ENCODE peak calls at places on chromosomes 11 and 22, in seven cellular contexts. J is ascending aorta, R is coronary artery, D is GM12878, O is lower lobe of right lung, G is brain microvascular endothelial cell, S is heart left ventricle. I is an unnamed sample.

GRCh38 chr11:64916040-64916847 is 765 bp downstream of the ATG2A start:
- DNase-seq in J (no peak), R (no peak), D (no peak), O (no peak), G (no peak), S (peak; percentile 69), I (peak; percentile 53)

GRCh38 chr11:111561801-111562325 is 21.3 kb downstream of the LAYN start:
- DNase-seq in J (no peak), R (no peak), D (no peak), O (no peak), G (peak; percentile 56), S (no peak), I (peak; percentile 66)

GRCh38 chr11:95230054-95231034 is 658 bp downstream of the SESN3 start:
- DNase-seq in J (peak; percentile 63), R (peak; percentile 72), D (no peak), O (no peak), G (peak; percentile 7), S (no peak), I (peak; percentile 40)

GRCh38 chr11:120096756-120097191 is 41.1 kb downstream of the TRIM29 start:
- DNase-seq in J (no peak), R (no peak), D (no peak), O (no peak), G (no peak), S (no peak), I (no peak)

GRCh38 chr11:70556884-70557741 is 158.8 kb downstream of the CTTN start:
- DNase-seq in J (no peak), R (no peak), D (no peak), O (no peak), G (no peak), S (peak; percentile 23), I (peak; percentile 8)

GRCh38 chr11:7559404-7560283 is 45.8 kb downstream of the PPFIBP2 start:
- DNase-seq in J (no peak), R (no peak), D (peak; percentile 30), O (no peak), G (no peak), S (no peak), I (no peak)

GRCh38 chr22:48077699-48078098 is 1315.2 kb downstream of the TBC1D22A start:
- DNase-seq in J (no peak), R (no peak), D (no peak), O (no peak), G (no peak), S (no peak), I (no peak)

GRCh38 chr11:2383823-2384722 is 7.0 kb downstream of the CD81 start:
- DNase-seq in J (no peak), R (no peak), D (peak; percentile 39), O (no peak), G (no peak), S (peak; percentile 59), I (no peak)

GRCh38 chr11:111097191-111097590 is 148.3 kb upstream of the POU2AF2 start:
- DNase-seq in J (peak; percentile 67), R (no peak), D (no peak), O (peak; percentile 76), G (no peak), S (no peak), I (peak; percentile 82)

GRCh38 chr11:93024376-93024775 is 54.9 kb downstream of the MTNR1B start:
- DNase-seq in J (no peak), R (no peak), D (no peak), O (no peak), G (no peak), S (no peak), I (no peak)

GRCh38 chr11:95916049-95916448 is 7.9 kb downstream of the MTMR2 start:
- DNase-seq in J (no peak), R (no peak), D (no peak), O (no peak), G (no peak), S (no peak), I (no peak)

GRCh38 chr11:120335928-120336640 is at the start of gene ARHGEF12:
- DNase-seq in J (peak; percentile 97), R (peak; percentile 94), D (peak; percentile 33), O (peak; percentile 96), G (peak; percentile 93), S (peak; percentile 98), I (peak; percentile 99)

GRCh38 chr11:65920035-65920802 is 993 bp downstream of the DRAP1 start:
- DNase-seq in J (peak; percentile 74), R (no peak), D (no peak), O (no peak), G (no peak), S (no peak), I (no peak)

GRCh38 chr11:59616396-59616982 is 915 bp upstream of the OSBP start:
- DNase-seq in J (no peak), R (no peak), D (no peak), O (peak; percentile 98), G (no peak), S (peak; percentile 95), I (no peak)

GRCh38 chr22:44331881-44332714 is 19.3 kb upstream of the SHISAL1 start:
- DNase-seq in J (no peak), R (no peak), D (no peak), O (no peak), G (no peak), S (no peak), I (peak; percentile 80)

GRCh38 chr11:64246874-64247728 is at the start of gene PPP1R14B:
- DNase-seq in J (peak; percentile 94), R (peak; percentile 93), D (no peak), O (peak; percentile 92), G (peak; percentile 74), S (peak; percentile 94), I (peak; percentile 94)

GRCh38 chr11:34948721-34949120 is 32.3 kb downstream of the PDHX start:
- DNase-seq in J (no peak), R (no peak), D (no peak), O (no peak), G (no peak), S (no peak), I (no peak)

GRCh38 chr22:22595001-22595835 is 36.2 kb upstream of the PRAME start:
- DNase-seq in J (no peak), R (no peak), D (no peak), O (no peak), G (no peak), S (no peak), I (no peak)

DNA sequence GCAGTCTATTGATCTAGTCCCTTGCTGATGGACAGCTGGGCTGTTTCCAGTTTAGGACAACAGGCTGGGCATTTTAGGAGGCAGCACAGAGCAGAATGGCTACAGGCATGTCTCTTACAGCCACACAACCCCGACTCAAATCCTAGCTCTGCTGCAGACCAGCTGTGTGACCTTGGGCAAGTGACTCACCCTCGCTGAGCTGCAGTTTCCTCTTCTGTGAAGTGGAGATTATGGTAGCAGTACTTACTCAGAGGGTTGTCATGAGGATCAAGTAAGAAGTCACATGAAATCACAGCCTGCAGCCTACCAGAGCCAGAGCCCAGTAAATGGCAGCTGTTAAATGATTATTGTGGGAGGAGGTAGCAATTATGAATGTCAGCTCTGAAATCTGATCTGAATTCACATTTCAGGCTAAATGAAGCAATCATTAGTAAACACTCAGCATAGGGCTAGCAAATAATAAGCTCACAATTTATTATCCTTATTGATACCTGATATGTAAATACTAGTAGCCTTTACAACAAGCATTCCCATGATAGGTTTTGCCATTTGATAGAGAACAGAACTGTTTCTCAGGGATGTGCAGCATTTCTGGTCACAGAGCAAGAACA is 58.9 kb downstream of the MYEOV start:
- DNase-seq in J (no peak), R (peak; percentile 33), D (no peak), O (peak; percentile 9), G (peak; percentile 95), S (no peak), I (no peak)
- H3K27ac ChIP-seq in J (no peak overlapping the region), R (no peak overlapping the region), D (no peak overlapping the region), O (no peak overlapping the region), G (peak overlapping the region; percentile 72), S (no peak overlapping the region), I (no peak overlapping the region)

GRCh38 chr11:63015521-63016215 is at the start of gene SLC22A8:
- DNase-seq in J (no peak), R (no peak), D (no peak), O (no peak), G (no peak), S (no peak), I (no peak)
- TF ChIP-seq CTCF in J (no peak), R (no peak), D (no peak), O (no peak), G (no peak), S (no peak), I (no peak)

GRCh38 chr11:127000291-127000968 is at the start of gene KIRREL3:
- DNase-seq in J (no peak), R (no peak), D (no peak), O (no peak), G (no peak), S (no peak), I (peak; percentile 9)
- H3K4me3 ChIP-seq in J (peak within 1 kb of the TSS; percentile 26), R (peak within 1 kb of the TSS; percentile 65), D (no peak within 1 kb of the TSS), O (peak within 1 kb of the TSS; percentile 43), G (peak within 1 kb of the TSS; percentile 70), S (no peak within 1 kb of the TSS), I (peak within 1 kb of the TSS; percentile 23)

GRCh38 chr11:103488579-103488978 is 379.4 kb downstream of the DYNC2H1 start:
- DNase-seq in J (no peak), R (no peak), D (no peak), O (no peak), G (no peak), S (no peak), I (no peak)
- H3K27ac ChIP-seq in J (no peak overlapping the region), R (no peak overlapping the region), D (no peak overlapping the region), O (no peak overlapping the region), G (no peak overlapping the region), S (no peak overlapping the region), I (no peak overlapping the region)

GRCh38 chr22:24833881-24834495 is 28.0 kb downstream of the SGSM1 start:
- DNase-seq in J (no peak), R (no peak), D (no peak), O (no peak), G (no peak), S (no peak), I (no peak)

GRCh38 chr22:24831678-24832077 is 25.7 kb downstream of the SGSM1 start:
- DNase-seq in J (no peak), R (no peak), D (no peak), O (no peak), G (no peak), S (no peak), I (no peak)

GRCh38 chr22:24836282-24836681 is 30.3 kb downstream of the SGSM1 start:
- DNase-seq in J (no peak), R (no peak), D (no peak), O (no peak), G (no peak), S (no peak), I (no peak)

GRCh38 chr22:24830205-24830979 is 24.4 kb downstream of the SGSM1 start:
- DNase-seq in J (no peak), R (no peak), D (no peak), O (no peak), G (no peak), S (no peak), I (no peak)

GRCh38 chr22:24834845-24835570 is 29.0 kb downstream of the SGSM1 start:
- DNase-seq in J (no peak), R (no peak), D (no peak), O (no peak), G (no peak), S (no peak), I (no peak)
- TF ChIP-seq CTCF in J (peak; percentile 16), R (no peak), D (no peak), O (no peak), G (peak; percentile 32), S (peak; percentile 31), I (peak; percentile 37)

GRCh38 chr11:67435727-67436458 is 1.6 kb downstream of the PTPRCAP start:
- DNase-seq in J (no peak), R (no peak), D (no peak), O (no peak), G (no peak), S (no peak), I (no peak)
- H3K4me3 ChIP-seq in J (no peak overlapping the region), R (no peak overlapping the region), D (peak overlapping the region; percentile 90), O (peak overlapping the region; percentile 50), G (no peak overlapping the region), S (no peak overlapping the region), I (no peak overlapping the region)